ENCODE peak calls at places on chromosomes 3 and 15, in ten cellular contexts. L is activated gamma-delta T cell treated with Interleukin-2 at 50 U/mL for 16 hours; I is GM04504; A is stimulated activated CD4-positive, alpha-beta T cell treated with anti-CD3 and anti-CD28 coated beads, Interleukin-12 subunit alpha, Interleukin-12 subunit beta, amount 100 ng/mL, for 4 hours; J is GM12892; H is hypothalamus; V is activated CD4-positive, alpha-beta T cell treated with anti-CD3 and anti-CD28 coated beads, Interleukin-2, amount 10 ng/mL, durations not matched to agents 24 days and 14 days; B is activated T-cell treated with anti-CD3 and anti-CD28 coated beads for 24 hours; G is lower leg skin; P is WERI-Rb-1. N is an unnamed sample.

GRCh38 chr3:129650256-129650872 is 43.9 kb upstream of the PLXND1 start:
- DNase-seq in G (peak; percentile 85), A (peak; percentile 35), H (peak; percentile 16), J (no peak), V (peak; percentile 86), L (peak; percentile 56), I (peak; percentile 60), B (peak; percentile 49), P (peak; percentile 67), N (peak; percentile 12)

GRCh38 chr3:31240894-31241293 is 291.8 kb upstream of the STT3B start:
- DNase-seq in A (no peak), B (no peak), H (no peak), P (no peak), I (no peak), L (no peak), G (no peak), J (no peak), V (no peak), N (no peak)

GRCh38 chr3:111070772-111071256 is 802 bp upstream of the NECTIN3 start:
- DNase-seq in B (no peak), V (peak; percentile 73), A (no peak), J (no peak), P (no peak), H (no peak), G (peak; percentile 58), L (no peak), I (no peak), N (no peak)

GRCh38 chr3:14791343-14791945 is 27.3 kb upstream of the FGD5 start:
- DNase-seq in I (no peak), A (peak; percentile 27), B (peak; percentile 23), H (no peak), J (peak; percentile 52), P (peak; percentile 77), L (peak; percentile 36), V (peak; percentile 87), G (peak; percentile 51), N (no peak)

GRCh38 chr15:48176957-48177356 is 1.1 kb downstream of the MYEF2 start:
- DNase-seq in J (no peak), I (no peak), P (no peak), A (no peak), L (no peak), H (no peak), B (no peak), G (no peak), V (no peak), N (no peak)

GRCh38 chr3:16398542-16399126 is 114.9 kb downstream of the RFTN1 start:
- DNase-seq in G (no peak), A (no peak), B (no peak), P (no peak), L (no peak), I (no peak), H (no peak), V (no peak), J (no peak), N (no peak)

GRCh38 chr15:40075298-40076044 is 33.2 kb downstream of the BMF start:
- DNase-seq in B (no peak), V (peak; percentile 53), J (no peak), A (no peak), P (no peak), H (no peak), I (no peak), L (no peak), G (no peak), N (no peak)

GRCh38 chr3:19934098-19934566 is at the start of gene EFHB:
- DNase-seq in L (no peak), V (peak; percentile 70), H (no peak), B (no peak), J (no peak), P (peak; percentile 16), I (no peak), G (no peak), A (no peak), N (no peak)

GRCh38 chr3:134342269-134342668 is 32.0 kb downstream of the AMOTL2 start:
- DNase-seq in L (no peak), H (no peak), V (no peak), G (no peak), P (no peak), J (no peak), A (no peak), I (no peak), B (no peak), N (peak; percentile 46)

GRCh38 chr15:20645956-20646355 is 104.4 kb upstream of the GOLGA6L6 start:
- DNase-seq in G (peak; percentile 65), H (no peak), A (no peak), V (peak; percentile 77), B (no peak), I (no peak), L (no peak), P (no peak), J (no peak), N (peak; percentile 54)

GRCh38 chr3:11201246-11202024 is 47.1 kb downstream of the HRH1 start:
- DNase-seq in V (no peak), L (no peak), G (no peak), P (no peak), B (no peak), I (no peak), A (no peak), H (no peak), J (no peak), N (peak; percentile 78)

GRCh38 chr3:184727357-184728060 is 15.6 kb upstream of the MAGEF1 start:
- DNase-seq in A (peak; percentile 18), L (peak; percentile 42), J (no peak), B (peak; percentile 23), P (peak; percentile 77), V (peak; percentile 82), I (no peak), G (peak; percentile 74), H (peak; percentile 46), N (peak; percentile 72)